ENCODE peak calls at places on chromosomes 2 and 18, in ten cellular contexts. H is DND-41, M is stomach, P is ovary, K is cardiac fibroblast, J is HCT116, T is BJ, E is astrocyte, I is GM12864, X is GM06990. G is an unnamed sample.

GRCh38 chr2:27977623-27978312 is 87.2 kb downstream of the BABAM2 start:
- DNase-seq in P (no peak), J (peak; percentile 84), K (peak; percentile 95), I (no peak), X (no peak), M (no peak), E (peak; percentile 97), H (no peak), T (peak; percentile 85), G (peak; percentile 89)

GRCh38 chr2:98012561-98012979 is 16.8 kb upstream of the TMEM131 start:
- DNase-seq in P (no peak), E (no peak), X (peak; percentile 85), J (no peak), M (no peak), I (peak; percentile 86), K (no peak), T (no peak), H (no peak), G (no peak)

GRCh38 chr18:61854578-61854977 is 38.2 kb downstream of the RNF152 start:
- DNase-seq in M (no peak), K (peak; percentile 80), T (no peak), E (peak; percentile 78), H (no peak), J (no peak), X (no peak), P (no peak), I (no peak), G (peak; percentile 59)

GRCh38 chr18:78979682-78980278 is at the start of gene SALL3:
- DNase-seq in E (no peak), T (no peak), X (no peak), H (no peak), P (no peak), I (no peak), M (no peak), K (no peak), J (no peak), G (no peak)

GRCh38 chr2:45841752-45842407 is 190.4 kb downstream of the PRKCE start:
- DNase-seq in E (no peak), J (no peak), K (no peak), H (peak; percentile 15), T (no peak), P (no peak), I (no peak), M (no peak), X (no peak), G (no peak)

GRCh38 chr2:20429528-20429927 is 17.3 kb upstream of the RHOB start:
- DNase-seq in J (no peak), P (no peak), H (no peak), I (peak; percentile 67), K (peak; percentile 31), T (no peak), X (no peak), E (no peak), M (peak; percentile 27), G (no peak)

GRCh38 chr18:3321133-3321812 is 59.3 kb downstream of the MYL12B start:
- DNase-seq in J (no peak), P (no peak), K (peak; percentile 99), T (no peak), H (no peak), I (no peak), E (peak; percentile 96), M (no peak), X (no peak), G (peak; percentile 99)

GRCh38 chr2:238646803-238647202 is 201.1 kb upstream of the TWIST2 start:
- DNase-seq in H (no peak), T (no peak), E (no peak), J (no peak), X (no peak), M (no peak), K (no peak), I (no peak), P (no peak), G (no peak)

GRCh38 chr18:78855188-78855587 is 124.4 kb upstream of the SALL3 start:
- DNase-seq in K (no peak), J (no peak), E (no peak), H (no peak), P (no peak), M (no peak), I (no peak), T (no peak), X (no peak), G (no peak)

GRCh38 chr18:62164855-62165487 is 21.9 kb downstream of the PIGN start:
- DNase-seq in P (no peak), M (no peak), H (no peak), K (no peak), X (no peak), I (no peak), E (no peak), T (no peak), J (no peak), G (no peak)

GRCh38 chr2:234952270-234953115 is 676 bp downstream of the SH3BP4 start:
- DNase-seq in P (peak; percentile 58), H (no peak), K (no peak), E (no peak), I (no peak), X (no peak), M (peak; percentile 53), T (no peak), J (no peak), G (no peak)

GRCh38 chr2:234955971-234956509 is 4.2 kb downstream of the SH3BP4 start:
- DNase-seq in M (no peak), H (no peak), I (no peak), J (no peak), X (no peak), T (no peak), K (no peak), P (no peak), E (no peak), G (no peak)

GRCh38 chr2:234955091-234955511 is 3.3 kb downstream of the SH3BP4 start:
- DNase-seq in H (no peak), K (no peak), M (no peak), P (no peak), J (no peak), X (no peak), I (no peak), E (no peak), T (no peak), G (no peak)

GRCh38 chr2:234953116-234954031 is 1.6 kb downstream of the SH3BP4 start:
- DNase-seq in T (no peak), M (peak; percentile 58), P (peak; percentile 56), J (no peak), E (no peak), I (no peak), H (no peak), K (peak; percentile 56), X (no peak), G (peak; percentile 52)

DNA sequence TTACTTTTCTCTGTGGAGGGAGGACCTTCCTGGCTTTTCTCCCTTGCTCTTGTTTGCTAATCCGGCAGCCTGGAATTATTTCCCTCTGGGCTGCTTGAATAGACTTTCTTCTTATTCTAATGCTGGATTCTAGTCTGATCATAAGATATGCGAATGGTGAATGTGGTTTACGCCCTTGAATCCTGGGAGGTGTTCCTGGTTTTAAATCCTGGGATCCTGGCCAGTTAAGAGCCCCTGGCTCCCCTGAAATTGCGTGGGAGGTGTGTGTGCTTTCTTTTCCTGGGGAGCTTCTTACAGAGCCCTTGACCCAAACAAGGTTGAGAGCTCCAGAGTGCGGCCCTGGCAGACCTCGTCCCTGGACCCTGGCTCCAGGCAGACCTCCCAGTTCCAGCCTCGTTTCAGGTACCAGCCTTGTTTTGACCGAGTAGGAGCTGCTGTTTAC is 2.8 kb downstream of the SH3BP4 start:
- DNase-seq in H (no peak), E (peak; percentile 88), K (no peak), X (no peak), I (no peak), P (peak; percentile 77), J (no peak), M (no peak), T (no peak), G (peak; percentile 86)
- H3K4me3 ChIP-seq in H (no peak overlapping the region), E (peak overlapping the region; percentile 96), K (peak overlapping the region; percentile 79), X (no peak overlapping the region), I (no peak overlapping the region), P (peak overlapping the region; percentile 79), J (no peak overlapping the region), M (peak overlapping the region; percentile 90), T (peak overlapping the region; percentile 88), G (peak overlapping the region; percentile 84)

GRCh38 chr2:43238813-43239212 is 12.4 kb upstream of the ZFP36L2 start:
- DNase-seq in X (no peak), P (no peak), M (no peak), E (peak; percentile 13), J (no peak), K (no peak), T (no peak), H (no peak), I (no peak), G (no peak)
- TF ChIP-seq CTCF in X (no peak), P (no peak), M (no peak), E (no peak), J (no peak), K (no peak), T (no peak), H (no peak), I (no peak), G (no peak)

DNA sequence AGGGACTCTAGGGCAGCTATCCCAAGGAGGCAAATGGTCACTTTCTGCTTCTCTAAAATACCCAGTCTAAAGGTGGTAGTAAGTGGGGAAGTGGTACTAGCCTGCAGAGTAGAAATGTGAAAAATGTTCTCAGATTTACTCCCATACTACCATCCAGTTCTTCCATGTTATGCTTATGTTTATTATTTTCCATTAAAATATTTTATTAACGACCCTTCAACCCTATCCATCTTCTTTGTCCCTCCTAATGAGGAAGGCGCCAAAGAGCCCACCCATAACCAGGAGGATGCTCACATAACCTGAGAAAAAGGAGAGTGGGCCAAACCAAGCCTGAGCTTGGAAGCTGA is 153.5 kb downstream of the ANTXR1 start:
- DNase-seq in M (no peak), X (no peak), I (no peak), T (no peak), J (no peak), P (no peak), K (no peak), E (no peak), H (no peak), G (no peak)
- H3K4me3 ChIP-seq in M (no peak overlapping the region), X (no peak overlapping the region), I (no peak overlapping the region), T (no peak overlapping the region), J (no peak overlapping the region), P (no peak overlapping the region), K (no peak overlapping the region), E (no peak overlapping the region), H (no peak overlapping the region), G (no peak overlapping the region)

GRCh38 chr2:195923889-195924288 is 144.7 kb downstream of the DNAH7 start:
- DNase-seq in E (no peak), M (no peak), K (no peak), J (no peak), H (no peak), I (no peak), T (no peak), X (no peak), P (no peak), G (no peak)

GRCh38 chr2:195929531-195929930 is 139.1 kb downstream of the DNAH7 start:
- DNase-seq in M (no peak), I (no peak), E (no peak), X (no peak), T (no peak), K (no peak), P (no peak), J (no peak), H (no peak), G (no peak)

DNA sequence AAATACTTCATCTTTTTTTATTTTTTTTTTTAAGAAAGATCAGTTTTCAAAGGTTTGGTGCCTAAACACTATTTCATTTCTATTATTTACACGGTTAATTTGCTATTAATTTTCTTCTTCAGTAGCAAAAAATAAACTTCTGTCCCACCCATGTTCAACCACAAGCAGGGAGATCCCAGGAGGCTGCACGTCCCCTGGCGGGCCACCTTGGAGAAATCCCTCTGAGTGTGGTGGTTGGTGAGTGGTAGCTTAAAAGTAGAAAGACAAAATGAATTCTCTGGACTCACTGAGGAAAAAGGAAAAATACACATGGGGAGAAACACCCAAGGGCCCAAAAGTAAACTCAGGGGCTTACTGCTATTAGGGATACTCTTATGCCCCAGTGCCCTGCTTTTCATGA is 143.5 kb downstream of the DNAH7 start:
- DNase-seq in K (no peak), H (no peak), T (no peak), X (no peak), M (no peak), E (no peak), I (no peak), P (no peak), J (no peak), G (no peak)
- TF ChIP-seq CTCF in K (no peak), H (no peak), T (no peak), X (no peak), M (no peak), E (no peak), I (no peak), P (no peak), J (no peak), G (no peak)